ENCODE peak calls at places on chromosomes 7 and 10, in six cellular contexts. I is A549, N is OCI-LY7, Y is aorta, B is hepatocyte, K is K562. L is an unnamed sample. For H3K9me3, the result is how much of the 10 kb centered on the place peaks cover.

GRCh38 chr10:125060851-125061556 is 99.4 kb downstream of the CTBP2 start:
- DNase-seq in B (peak), Y (peak), K (peak), I (peak), N (peak), L (no peak)

GRCh38 chr7:32037650-32038198 is 32.5 kb downstream of the PDE1C start:
- DNase-seq in B (no peak), I (no peak), N (no peak), K (no peak), Y (no peak), L (no peak)

GRCh38 chr7:22356010-22356854 is 722 bp downstream of the RAPGEF5 start:
- DNase-seq in N (peak), K (no peak), Y (no peak), B (peak), I (no peak), L (no peak)

GRCh38 chr7:63040966-63041610 is 957.6 kb upstream of the ZNF722 start:
- DNase-seq in N (no peak), I (no peak), K (no peak), B (no peak), Y (no peak), L (no peak)

GRCh38 chr7:23018747-23019146 is 4.8 kb upstream of the HYCC1 start:
- DNase-seq in I (no peak), Y (no peak), K (no peak), B (no peak), N (no peak), L (no peak)

GRCh38 chr7:96116173-96116572 is 205.7 kb downstream of the SLC25A13 start:
- DNase-seq in K (no peak), I (no peak), N (no peak), Y (no peak), B (no peak), L (no peak)

GRCh38 chr10:79333513-79333912 is 13.8 kb upstream of the PPIF start:
- DNase-seq in Y (no peak), N (no peak), K (no peak), B (no peak), I (no peak), L (no peak)

GRCh38 chr10:86599729-86600128 is 54.6 kb upstream of the OPN4 start:
- DNase-seq in N (peak), I (no peak), K (no peak), B (no peak), Y (no peak), L (no peak)

GRCh38 chr7:105521731-105522458 is at the start of gene PUS7:
- DNase-seq in N (peak), B (peak), Y (peak), I (peak), K (peak), L (peak)

GRCh38 chr7:128404143-128404681 is 5.6 kb downstream of the IMPDH1 start:
- DNase-seq in Y (peak), B (no peak), I (no peak), K (peak), N (no peak), L (no peak)

GRCh38 chr7:86904949-86905834 is 154.3 kb downstream of the ELAPOR2 start:
- DNase-seq in Y (no peak), I (peak), B (peak), N (peak), K (peak), L (no peak)

GRCh38 chr7:98866341-98866740 is 3.5 kb downstream of the TMEM130 start:
- DNase-seq in N (no peak), K (no peak), Y (no peak), I (no peak), B (no peak), L (no peak)

GRCh38 chr10:112409274-112409673 is 35.4 kb downstream of the ACSL5 start:
- DNase-seq in K (no peak), N (no peak), Y (no peak), I (no peak), B (no peak), L (no peak)

GRCh38 chr10:43253461-43254198 is 13.2 kb downstream of the RASGEF1A start:
- DNase-seq in K (no peak), I (no peak), Y (no peak), B (no peak), N (no peak), L (no peak)

GRCh38 chr10:127243490-127244272 is 47.3 kb upstream of the INSYN2A start:
- DNase-seq in B (peak), Y (no peak), N (peak), K (no peak), I (peak), L (no peak)

GRCh38 chr7:118298771-118299170 is 74.3 kb downstream of the ANKRD7 start:
- DNase-seq in I (no peak), Y (no peak), K (no peak), B (no peak), N (no peak), L (no peak)

GRCh38 chr10:133332936-133333699 is 3.6 kb downstream of the CALY start:
- DNase-seq in I (no peak), K (no peak), B (no peak), N (no peak), Y (peak), L (no peak)

DNA sequence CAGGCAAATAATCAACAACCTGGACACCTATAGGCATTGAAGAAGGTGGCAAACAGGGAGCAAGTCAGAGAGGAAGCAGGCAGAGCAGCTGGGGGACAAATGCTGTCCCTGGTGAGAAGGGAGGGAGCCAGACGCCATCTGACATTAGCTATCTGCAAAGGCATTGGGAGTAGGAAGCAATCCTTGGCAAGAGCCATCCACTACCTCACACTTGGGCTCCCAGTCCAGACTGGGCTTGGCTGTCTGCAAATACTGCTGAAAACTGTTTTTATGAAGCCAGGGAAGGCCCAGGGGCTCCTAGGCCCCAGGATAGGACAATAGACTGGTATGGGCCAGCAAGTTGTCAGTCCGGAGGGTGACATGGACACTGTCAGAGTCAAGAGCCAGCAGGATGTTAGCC is 132.5 kb downstream of the SORBS1 start:
- DNase-seq in K (no peak), Y (no peak), N (no peak), I (no peak), B (no peak), L (no peak)
- H3K9me3 ChIP-seq in K (under half), Y (under half), N (under half), I (under half), B (under half), L (under half)

DNA sequence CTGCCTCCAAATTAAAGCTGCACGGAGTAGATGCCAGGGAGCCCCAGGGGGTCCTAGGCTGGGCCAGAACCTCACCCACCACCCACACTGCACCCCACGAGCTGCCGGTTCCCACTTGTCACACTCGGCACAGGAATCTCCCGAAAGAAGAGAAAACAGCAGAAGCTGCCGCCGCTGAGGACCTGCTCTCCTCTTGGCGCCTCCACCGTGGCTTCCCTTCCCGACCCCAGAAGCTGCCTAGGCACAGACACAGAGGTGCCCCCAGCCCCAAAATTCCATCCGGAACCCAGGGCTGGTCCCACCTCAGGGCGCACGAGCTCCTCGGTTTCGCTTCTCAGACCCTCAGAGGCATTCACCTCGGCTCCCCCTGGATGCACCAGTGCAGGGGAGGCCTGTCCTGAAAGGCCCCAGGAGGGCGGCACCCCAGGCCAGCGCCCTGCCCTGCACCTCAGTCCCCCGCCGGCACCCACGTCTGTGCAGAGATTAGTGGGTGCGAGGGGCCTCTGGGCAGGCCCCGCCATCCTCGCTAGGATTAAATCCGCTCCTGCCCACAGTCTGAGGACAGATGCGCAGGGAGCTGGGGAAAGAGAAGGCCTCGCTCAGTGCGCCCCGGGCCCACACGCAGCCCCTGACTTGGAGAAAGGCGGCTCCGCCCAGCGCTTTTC is 99.3 kb downstream of the PTPRN2 start:
- DNase-seq in B (no peak), N (no peak), I (no peak), Y (no peak), K (no peak), L (no peak)
- H3K9me3 ChIP-seq in B (under half), N (under half), I (under half), Y (under half), K (under half), L (under half)

DNA sequence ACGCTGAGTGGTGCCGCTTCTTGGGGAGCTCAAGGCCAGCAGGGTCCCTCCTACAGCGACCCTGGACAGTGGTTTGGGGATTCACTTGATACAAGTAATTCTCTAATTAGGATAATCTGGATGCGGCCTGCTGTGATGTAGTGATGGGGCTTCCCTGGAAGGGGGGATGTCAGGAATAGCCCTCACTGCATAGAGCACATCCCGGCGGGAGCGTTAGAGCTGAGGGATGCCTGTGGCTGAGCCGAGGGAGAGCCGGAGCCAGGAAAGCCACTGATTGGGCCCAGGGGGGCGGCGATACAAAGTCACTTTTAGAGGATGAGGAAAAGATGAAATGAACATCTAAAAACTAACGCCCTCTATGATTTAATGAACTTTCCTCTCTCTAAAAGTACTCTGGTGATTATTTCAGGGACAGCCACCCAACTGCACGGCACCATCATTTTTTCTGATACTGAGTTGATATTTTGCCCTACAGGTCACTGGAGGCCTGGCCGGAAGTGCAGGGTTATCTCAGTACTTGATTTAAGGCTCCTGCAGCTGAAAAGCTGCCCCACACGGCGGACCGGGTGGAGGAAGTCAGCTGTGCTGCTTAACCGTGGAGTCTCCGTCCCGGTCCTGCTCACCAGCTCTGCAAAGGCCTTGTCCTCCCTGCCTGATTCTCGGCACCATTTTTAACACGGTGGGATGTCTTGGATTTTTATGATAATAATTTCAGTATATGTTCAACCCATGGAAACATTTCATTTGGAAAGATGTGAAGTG is 518.8 kb downstream of the DNAJB6 start:
- DNase-seq in B (no peak), N (no peak), I (no peak), Y (peak), K (no peak), L (no peak)
- H3K9me3 ChIP-seq in B (under half), N (under half), I (under half), Y (under half), K (under half), L (under half)

GRCh38 chr7:158082761-158083160 is 504.9 kb downstream of the PTPRN2 start:
- DNase-seq in Y (peak), I (no peak), K (no peak), N (no peak), B (no peak), L (no peak)
- H3K9me3 ChIP-seq in Y (under half), I (under half), K (under half), N (under half), B (under half), L (under half)

DNA sequence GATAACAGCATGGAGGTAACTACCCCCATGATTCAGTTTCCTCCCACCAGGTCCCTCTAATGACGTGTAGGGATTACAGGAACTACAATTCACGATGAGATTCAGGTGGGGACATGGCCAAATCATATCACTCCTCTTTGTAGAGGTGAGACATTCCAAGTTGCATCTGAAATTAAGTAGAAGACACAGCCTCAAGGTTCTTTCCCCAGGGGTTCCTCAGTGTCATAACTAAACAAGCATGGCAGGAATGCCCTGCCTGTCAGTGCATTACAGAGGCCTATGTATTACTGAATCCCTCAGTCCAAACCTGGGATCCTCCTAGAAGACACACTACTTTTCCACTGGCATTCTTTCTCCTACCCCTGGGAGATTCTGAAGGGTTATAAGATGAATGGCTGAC is 42.6 kb upstream of the WNT16 start:
- DNase-seq in B (no peak), K (no peak), I (no peak), N (no peak), Y (no peak), L (no peak)
- H3K9me3 ChIP-seq in B (under half), K (under half), I (under half), N (under half), Y (under half), L (under half)

L was measured in T-helper 17 cell.